ENCODE peak calls at places on chromosomes 2 and 18, in four cellular contexts. F is colonic mucosa, Q is GM10248, R is natural killer cell. E is an unnamed sample.

GRCh38 chr2:49831698-49832367 is 677.5 kb upstream of the FSHR start:
- DNase-seq in R (no peak), F (no peak), Q (no peak), E (no peak)

GRCh38 chr2:84132371-84132770 is 326.7 kb downstream of the SUCLG1 start:
- DNase-seq in Q (no peak), R (no peak), F (no peak), E (no peak)

GRCh38 chr2:121804997-121805766 is 49.7 kb downstream of the TSN start:
- DNase-seq in R (no peak), Q (no peak), F (no peak), E (no peak)

GRCh38 chr2:105521176-105521575 is 122.3 kb upstream of the FHL2 start:
- DNase-seq in Q (no peak), F (no peak), R (no peak), E (no peak)

GRCh38 chr2:46848446-46848845 is 67.2 kb downstream of the MCFD2 start:
- DNase-seq in F (peak), Q (no peak), R (no peak), E (no peak)

GRCh38 chr2:233399306-233400225 is 45.3 kb downstream of the DGKD start:
- DNase-seq in Q (no peak), R (no peak), F (no peak), E (no peak)

GRCh38 chr18:3498705-3499451 is 48.9 kb downstream of the TGIF1 start:
- DNase-seq in F (peak), Q (peak), R (no peak), E (peak)

GRCh38 chr2:178029342-178029741 is 43.2 kb downstream of the PDE11A start:
- DNase-seq in F (no peak), Q (no peak), R (no peak), E (no peak)

GRCh38 chr2:190837991-190838390 is 42.6 kb upstream of the GLS start:
- DNase-seq in F (no peak), R (no peak), Q (no peak), E (no peak)

GRCh38 chr2:66850406-66850805 is 415.5 kb downstream of the MEIS1 start:
- DNase-seq in Q (no peak), R (no peak), F (no peak), E (no peak)

GRCh38 chr2:97870396-97870843 is 125.3 kb downstream of the TMEM131 start:
- DNase-seq in R (no peak), F (no peak), Q (peak), E (no peak)

GRCh38 chr2:120909102-120909501 is 173.4 kb downstream of the GLI2 start:
- DNase-seq in F (no peak), Q (no peak), R (no peak), E (no peak)

GRCh38 chr18:80175451-80176235 is 66.6 kb downstream of the ADNP2 start:
- DNase-seq in Q (no peak), F (no peak), R (peak), E (no peak)

GRCh38 chr2:182318466-182319309 is 108.1 kb downstream of the PDE1A start:
- DNase-seq in R (no peak), Q (no peak), F (no peak), E (no peak)

GRCh38 chr18:75244336-75244735 is 33.7 kb downstream of the TSHZ1 start:
- DNase-seq in Q (no peak), R (no peak), F (no peak), E (no peak)

GRCh38 chr2:213228638-213229037 is 55.6 kb upstream of the SPAG16 start:
- DNase-seq in Q (no peak), F (no peak), R (no peak), E (no peak)

GRCh38 chr2:64807417-64807816 is 153.7 kb upstream of the SERTAD2 start:
- DNase-seq in Q (peak), R (no peak), F (no peak), E (no peak)

GRCh38 chr2:170554278-170554955 is 160.7 kb upstream of the SP5 start:
- DNase-seq in F (no peak), R (no peak), Q (no peak), E (no peak)

GRCh38 chr2:19757586-19757985 is 144.2 kb downstream of the TTC32 start:
- DNase-seq in F (no peak), R (no peak), Q (no peak), E (no peak)

GRCh38 chr2:75277111-75277510 is 77.8 kb upstream of the TACR1 start:
- DNase-seq in R (no peak), Q (no peak), F (no peak), E (no peak)

GRCh38 chr2:163182764-163183354 is 344.3 kb upstream of the KCNH7 start:
- DNase-seq in F (no peak), Q (peak), R (no peak), E (no peak)

GRCh38 chr2:42922790-42923631 is 130.6 kb upstream of the HAAO start:
- DNase-seq in Q (no peak), F (no peak), R (no peak), E (no peak)

GRCh38 chr2:9268310-9269081 is 61.9 kb downstream of the ASAP2 start:
- DNase-seq in R (no peak), F (no peak), Q (no peak), E (no peak)

GRCh38 chr2:170505631-170506270 is 209.4 kb upstream of the SP5 start:
- DNase-seq in R (no peak), F (peak), Q (no peak), E (no peak)

GRCh38 chr2:214747992-214748391 is 61.5 kb downstream of the BARD1 start:
- DNase-seq in Q (no peak), R (no peak), F (no peak), E (no peak)

GRCh38 chr2:231409773-231410172 is 14.3 kb downstream of the B3GNT7 start:
- DNase-seq in Q (no peak), F (peak), R (no peak), E (no peak)

GRCh38 chr2:174635747-174636399 is 38.3 kb upstream of the WIPF1 start:
- DNase-seq in R (no peak), Q (no peak), F (no peak), E (no peak)

GRCh38 chr2:11762799-11763461 is 16.5 kb downstream of the LPIN1 start:
- DNase-seq in F (no peak), Q (no peak), R (no peak), E (no peak)

GRCh38 chr2:189542145-189542882 is 38.3 kb downstream of the SLC40A1 start:
- DNase-seq in Q (no peak), R (no peak), F (peak), E (no peak)

GRCh38 chr2:240277073-240277806 is 136.8 kb upstream of the OTOS start:
- DNase-seq in R (no peak), Q (no peak), F (peak), E (no peak)

GRCh38 chr2:12484536-12485115 is 232.1 kb upstream of the TRIB2 start:
- DNase-seq in F (no peak), R (no peak), Q (no peak), E (no peak)

GRCh38 chr18:27887287-27887686 is 289.6 kb downstream of the CDH2 start:
- DNase-seq in Q (no peak), R (no peak), F (no peak), E (no peak)

GRCh38 chr18:72867721-72868665 is at the start of gene NETO1:
- DNase-seq in R (no peak), F (no peak), Q (peak), E (peak)

GRCh38 chr18:72863754-72864153 is 4.0 kb downstream of the NETO1 start:
- DNase-seq in R (no peak), F (no peak), Q (no peak), E (no peak)

GRCh38 chr18:72868666-72869661 is 1.2 kb upstream of the NETO1 start:
- DNase-seq in R (no peak), Q (peak), F (no peak), E (peak)

GRCh38 chr18:72866901-72867701 is 686 bp downstream of the NETO1 start:
- DNase-seq in R (no peak), F (no peak), Q (peak), E (peak)

GRCh38 chr18:72866572-72866900 is 1.3 kb downstream of the NETO1 start:
- DNase-seq in Q (no peak), F (no peak), R (no peak), E (peak)
- TF ChIP-seq CTCF in Q (no peak), F (no peak), R (no peak), E (no peak)

DNA sequence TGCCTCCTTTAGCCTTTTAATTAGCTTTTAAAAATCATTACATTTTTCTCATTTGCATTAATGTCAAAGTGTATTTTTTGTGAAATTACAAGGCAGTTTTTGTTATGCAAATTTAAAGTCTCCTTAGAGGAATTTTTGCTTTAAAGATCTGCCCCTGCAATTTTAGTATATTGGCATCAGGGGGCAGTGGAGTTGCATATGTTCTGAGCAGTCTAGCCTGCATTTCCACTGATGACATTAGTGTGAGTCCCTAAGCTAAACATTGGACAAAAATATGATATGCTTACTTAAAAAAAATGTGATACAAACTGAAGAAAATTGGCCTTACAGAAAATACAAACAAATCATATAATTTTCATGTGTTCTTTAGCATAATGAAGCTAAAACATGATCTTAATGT is 426.5 kb downstream of the SLC4A3 start:
- DNase-seq in R (no peak), F (no peak), Q (no peak), E (no peak)
- TF ChIP-seq CTCF in R (no peak), F (no peak), Q (no peak), E (no peak)

GRCh38 chr2:70959851-70960832 is 18.3 kb upstream of the ANKRD53 start:
- DNase-seq in Q (peak), R (peak), F (peak), E (no peak)
- TF ChIP-seq CTCF in Q (no peak), R (no peak), F (no peak), E (no peak)

DNA sequence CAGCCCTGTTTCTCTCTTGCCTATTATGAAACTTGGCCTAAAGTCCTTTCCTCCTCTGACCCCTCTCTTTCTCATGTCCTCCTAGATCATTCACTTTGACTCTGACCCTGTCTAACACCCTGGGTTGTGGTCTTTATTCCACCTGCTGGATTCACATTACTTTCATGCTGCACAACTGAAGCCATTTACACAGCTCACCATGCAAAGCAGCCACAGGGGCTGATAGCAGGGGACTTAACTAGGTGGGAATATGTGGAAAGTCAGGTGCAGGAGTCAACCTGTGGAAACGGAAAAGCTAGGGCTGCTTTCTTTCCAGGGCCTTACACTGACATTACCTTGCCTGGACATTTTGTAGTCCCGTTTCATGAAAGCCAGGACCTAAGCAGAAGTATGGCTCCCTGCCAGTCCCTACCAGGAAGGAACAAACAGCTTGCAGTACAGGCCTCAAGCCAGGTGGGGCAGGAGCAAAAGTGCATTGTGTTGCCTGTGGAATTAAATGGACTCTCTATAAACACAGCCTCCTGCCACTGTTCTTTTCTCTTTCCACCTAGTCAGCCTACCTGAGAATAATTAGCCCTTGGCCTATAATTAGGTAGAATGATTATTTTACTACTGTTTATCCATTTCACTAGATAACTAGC is 11.8 kb downstream of the MAPRE3 start:
- DNase-seq in Q (peak), R (no peak), F (peak), E (no peak)
- TF ChIP-seq CTCF in Q (no peak), R (no peak), F (peak), E (no peak)

DNA sequence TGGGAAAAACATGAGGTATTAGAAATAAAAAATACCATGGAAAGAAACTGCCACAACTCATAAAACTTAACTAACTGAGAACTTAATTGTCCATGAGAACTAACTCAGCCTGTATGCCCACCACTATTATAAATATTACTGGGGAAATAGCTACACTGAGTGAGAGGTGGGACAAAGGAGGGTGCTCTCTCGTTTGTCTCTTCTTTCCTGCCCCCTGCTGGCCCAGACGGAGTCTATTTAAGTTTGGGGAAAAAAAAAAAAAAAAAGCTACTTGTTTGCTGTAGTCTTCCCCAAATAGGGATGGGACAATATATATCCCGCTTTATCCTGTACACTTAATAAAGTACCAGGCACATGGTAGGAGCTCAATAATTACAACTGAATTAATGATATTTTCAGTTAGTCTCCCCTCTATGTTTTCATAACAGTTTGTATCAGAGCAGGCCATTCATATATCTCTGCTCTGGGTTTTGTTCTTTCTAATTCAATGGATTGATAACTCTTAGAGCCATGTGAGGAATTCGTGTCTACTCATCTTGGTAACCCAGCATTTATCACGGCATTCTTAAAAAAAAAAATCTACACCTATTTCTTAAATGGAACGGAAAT is 647.7 kb upstream of the PKDCC start:
- DNase-seq in R (no peak), Q (no peak), F (no peak), E (no peak)
- TF ChIP-seq CTCF in R (no peak), Q (peak), F (no peak), E (no peak)

GRCh38 chr2:133497261-133497893 is 70.9 kb downstream of the NCKAP5 start:
- DNase-seq in Q (no peak), R (no peak), F (no peak), E (no peak)
- TF ChIP-seq CTCF in Q (no peak), R (no peak), F (no peak), E (no peak)